ENCODE peak calls at places on chromosomes 2 and 18, in eight cellular contexts. One of them, this sample, is unnamed.

GRCh38 chr2:188248513-188248912 is 43.2 kb upstream of the GULP1 start:
- DNase-seq in T-helper 2 cell: no peak
- DNase-seq in stimulated activated CD4-positive, alpha-beta T cell treated with anti-CD3 and anti-CD28 coated beads, Interleukin-4, amount 100 ng/mL, for 4 hours: no peak
- DNase-seq in G401: no peak
- DNase-seq in epithelial cell of esophagus: no peak
- DNase-seq in GM13976: no peak
- DNase-seq in aorta: no peak
- DNase-seq in memory B cell: no peak
- DNase-seq in this sample: no peak

GRCh38 chr18:75036941-75037516 is 171.9 kb downstream of the PTGR3 start:
- DNase-seq in T-helper 2 cell: no peak
- DNase-seq in stimulated activated CD4-positive, alpha-beta T cell treated with anti-CD3 and anti-CD28 coated beads, Interleukin-4, amount 100 ng/mL, for 4 hours: no peak
- DNase-seq in G401: no peak
- DNase-seq in epithelial cell of esophagus: no peak
- DNase-seq in GM13976: no peak
- DNase-seq in aorta: no peak
- DNase-seq in memory B cell: no peak
- DNase-seq in this sample: no peak

GRCh38 chr2:130363479-130363878 is 7.6 kb downstream of the PTPN18 start:
- DNase-seq in T-helper 2 cell: no peak
- DNase-seq in stimulated activated CD4-positive, alpha-beta T cell treated with anti-CD3 and anti-CD28 coated beads, Interleukin-4, amount 100 ng/mL, for 4 hours: no peak
- DNase-seq in G401: no peak
- DNase-seq in epithelial cell of esophagus: no peak
- DNase-seq in GM13976: no peak
- DNase-seq in aorta: no peak
- DNase-seq in memory B cell: no peak
- DNase-seq in this sample: no peak

GRCh38 chr2:24972315-24972958 is 682 bp upstream of the DNAJC27 start:
- DNase-seq in T-helper 2 cell: no peak
- DNase-seq in stimulated activated CD4-positive, alpha-beta T cell treated with anti-CD3 and anti-CD28 coated beads, Interleukin-4, amount 100 ng/mL, for 4 hours: peak; percentile 24
- DNase-seq in G401: peak; percentile 71
- DNase-seq in epithelial cell of esophagus: peak; percentile 31
- DNase-seq in GM13976: peak; percentile 42
- DNase-seq in aorta: no peak
- DNase-seq in memory B cell: peak; percentile 41
- DNase-seq in this sample: peak; percentile 18

GRCh38 chr2:161974417-161974816 is 99.6 kb downstream of the DPP4 start:
- DNase-seq in T-helper 2 cell: no peak
- DNase-seq in stimulated activated CD4-positive, alpha-beta T cell treated with anti-CD3 and anti-CD28 coated beads, Interleukin-4, amount 100 ng/mL, for 4 hours: no peak
- DNase-seq in G401: no peak
- DNase-seq in epithelial cell of esophagus: no peak
- DNase-seq in GM13976: no peak
- DNase-seq in aorta: no peak
- DNase-seq in memory B cell: no peak
- DNase-seq in this sample: no peak

GRCh38 chr18:9547767-9548166 is 66.6 kb downstream of the PPP4R1 start:
- DNase-seq in T-helper 2 cell: no peak
- DNase-seq in stimulated activated CD4-positive, alpha-beta T cell treated with anti-CD3 and anti-CD28 coated beads, Interleukin-4, amount 100 ng/mL, for 4 hours: no peak
- DNase-seq in G401: no peak
- DNase-seq in epithelial cell of esophagus: no peak
- DNase-seq in GM13976: no peak
- DNase-seq in aorta: no peak
- DNase-seq in memory B cell: no peak
- DNase-seq in this sample: no peak

GRCh38 chr2:33395660-33396249 is 80.7 kb upstream of the RASGRP3 start:
- DNase-seq in T-helper 2 cell: peak; percentile 22
- DNase-seq in stimulated activated CD4-positive, alpha-beta T cell treated with anti-CD3 and anti-CD28 coated beads, Interleukin-4, amount 100 ng/mL, for 4 hours: peak; percentile 31
- DNase-seq in G401: no peak
- DNase-seq in epithelial cell of esophagus: peak; percentile 58
- DNase-seq in GM13976: peak; percentile 47
- DNase-seq in aorta: peak; percentile 63
- DNase-seq in memory B cell: peak; percentile 31
- DNase-seq in this sample: peak; percentile 5

GRCh38 chr2:111918383-111918806 is 20.0 kb downstream of the MERTK start:
- DNase-seq in T-helper 2 cell: no peak
- DNase-seq in stimulated activated CD4-positive, alpha-beta T cell treated with anti-CD3 and anti-CD28 coated beads, Interleukin-4, amount 100 ng/mL, for 4 hours: no peak
- DNase-seq in G401: no peak
- DNase-seq in epithelial cell of esophagus: no peak
- DNase-seq in GM13976: no peak
- DNase-seq in aorta: no peak
- DNase-seq in memory B cell: no peak
- DNase-seq in this sample: no peak

GRCh38 chr2:236731767-236732580 is 162.3 kb downstream of the ACKR3 start:
- DNase-seq in T-helper 2 cell: no peak
- DNase-seq in stimulated activated CD4-positive, alpha-beta T cell treated with anti-CD3 and anti-CD28 coated beads, Interleukin-4, amount 100 ng/mL, for 4 hours: no peak
- DNase-seq in G401: peak; percentile 88
- DNase-seq in epithelial cell of esophagus: peak; percentile 73
- DNase-seq in GM13976: no peak
- DNase-seq in aorta: peak; percentile 79
- DNase-seq in memory B cell: no peak
- DNase-seq in this sample: no peak

GRCh38 chr2:113858764-113859163 is 31.1 kb upstream of the ACTR3 start:
- DNase-seq in T-helper 2 cell: no peak
- DNase-seq in stimulated activated CD4-positive, alpha-beta T cell treated with anti-CD3 and anti-CD28 coated beads, Interleukin-4, amount 100 ng/mL, for 4 hours: no peak
- DNase-seq in G401: no peak
- DNase-seq in epithelial cell of esophagus: peak; percentile 94
- DNase-seq in GM13976: no peak
- DNase-seq in aorta: no peak
- DNase-seq in memory B cell: no peak
- DNase-seq in this sample: no peak

GRCh38 chr2:157894694-157895450 is 18.7 kb upstream of the ACVR1 start:
- DNase-seq in T-helper 2 cell: no peak
- DNase-seq in stimulated activated CD4-positive, alpha-beta T cell treated with anti-CD3 and anti-CD28 coated beads, Interleukin-4, amount 100 ng/mL, for 4 hours: no peak
- DNase-seq in G401: no peak
- DNase-seq in epithelial cell of esophagus: peak; percentile 62
- DNase-seq in GM13976: no peak
- DNase-seq in aorta: no peak
- DNase-seq in memory B cell: no peak
- DNase-seq in this sample: no peak

GRCh38 chr2:88517759-88518201 is 65.3 kb upstream of the FOXI3 start:
- DNase-seq in T-helper 2 cell: no peak
- DNase-seq in stimulated activated CD4-positive, alpha-beta T cell treated with anti-CD3 and anti-CD28 coated beads, Interleukin-4, amount 100 ng/mL, for 4 hours: no peak
- DNase-seq in G401: no peak
- DNase-seq in epithelial cell of esophagus: no peak
- DNase-seq in GM13976: no peak
- DNase-seq in aorta: no peak
- DNase-seq in memory B cell: no peak
- DNase-seq in this sample: no peak

GRCh38 chr18:12041561-12041960 is 52.1 kb upstream of the ANKRD62 start:
- DNase-seq in T-helper 2 cell: no peak
- DNase-seq in stimulated activated CD4-positive, alpha-beta T cell treated with anti-CD3 and anti-CD28 coated beads, Interleukin-4, amount 100 ng/mL, for 4 hours: no peak
- DNase-seq in G401: no peak
- DNase-seq in epithelial cell of esophagus: peak; percentile 79
- DNase-seq in GM13976: no peak
- DNase-seq in aorta: no peak
- DNase-seq in memory B cell: no peak
- DNase-seq in this sample: no peak